ENCODE peak calls at places on chromosome 17, in four cellular contexts. E is K562, P is SK-N-SH, F is HCT116. A is an unnamed sample.

GRCh38 chr17:2564876-2565275 is 28.6 kb upstream of the PAFAH1B1 start:
- DNase-seq in E (no peak), F (peak; percentile 21), P (no peak), A (no peak)

GRCh38 chr17:59504821-59505220 is 60.6 kb upstream of the DHX40 start:
- DNase-seq in F (no peak), E (no peak), P (no peak), A (no peak)

GRCh38 chr17:19003966-19004600 is 481 bp downstream of the FAM83G start:
- DNase-seq in P (peak; percentile 54), E (peak; percentile 65), F (no peak), A (no peak)

GRCh38 chr17:79090503-79091372 is 16.1 kb downstream of the ENGASE start:
- DNase-seq in P (no peak), F (no peak), E (no peak), A (no peak)

GRCh38 chr17:57442914-57443571 is 186.7 kb downstream of the MSI2 start:
- DNase-seq in F (no peak), P (no peak), E (no peak), A (no peak)

GRCh38 chr17:7864995-7865650 is 7.3 kb downstream of the CYB5D1 start:
- DNase-seq in P (no peak), E (no peak), F (no peak), A (no peak)

GRCh38 chr17:8953152-8953885 is 12.2 kb downstream of the PIK3R5 start:
- DNase-seq in P (no peak), F (no peak), E (no peak), A (no peak)

GRCh38 chr17:82489117-82489516 is 30.4 kb upstream of the FOXK2 start:
- DNase-seq in F (no peak), P (no peak), E (no peak), A (no peak)

GRCh38 chr17:65553646-65554567 is 7.5 kb downstream of the AXIN2 start:
- DNase-seq in E (no peak), F (no peak), P (peak; percentile 61), A (no peak)

GRCh38 chr17:38789185-38789584 is 10.2 kb downstream of the PIP4K2B start:
- DNase-seq in P (peak; percentile 75), E (no peak), F (no peak), A (no peak)

GRCh38 chr17:56786989-56787482 is 46.7 kb downstream of the C17orf67 start:
- DNase-seq in F (peak; percentile 90), P (no peak), E (no peak), A (no peak)

GRCh38 chr17:61479493-61480413 is 27.5 kb downstream of the TBX4 start:
- DNase-seq in F (no peak), E (no peak), P (no peak), A (no peak)

GRCh38 chr17:77735341-77736206 is 222.9 kb upstream of the TNRC6C start:
- DNase-seq in F (no peak), P (peak; percentile 82), E (peak; percentile 77), A (peak; percentile 35)

GRCh38 chr17:10141436-10141835 is 57.0 kb downstream of the GAS7 start:
- DNase-seq in F (no peak), P (no peak), E (no peak), A (no peak)

GRCh38 chr17:10135539-10136257 is 62.7 kb downstream of the GAS7 start:
- DNase-seq in F (no peak), E (no peak), P (no peak), A (no peak)

GRCh38 chr17:10130733-10131132 is 67.7 kb downstream of the GAS7 start:
- DNase-seq in E (no peak), F (no peak), P (no peak), A (no peak)

GRCh38 chr17:10139560-10139959 is 58.8 kb downstream of the GAS7 start:
- DNase-seq in E (no peak), P (no peak), F (no peak), A (no peak)

GRCh38 chr17:10136258-10136981 is 62.0 kb downstream of the GAS7 start:
- DNase-seq in E (no peak), F (no peak), P (no peak), A (no peak)
- TF ChIP-seq JUND in E (no peak), F (no peak), P (no peak), A (no peak)

DNA sequence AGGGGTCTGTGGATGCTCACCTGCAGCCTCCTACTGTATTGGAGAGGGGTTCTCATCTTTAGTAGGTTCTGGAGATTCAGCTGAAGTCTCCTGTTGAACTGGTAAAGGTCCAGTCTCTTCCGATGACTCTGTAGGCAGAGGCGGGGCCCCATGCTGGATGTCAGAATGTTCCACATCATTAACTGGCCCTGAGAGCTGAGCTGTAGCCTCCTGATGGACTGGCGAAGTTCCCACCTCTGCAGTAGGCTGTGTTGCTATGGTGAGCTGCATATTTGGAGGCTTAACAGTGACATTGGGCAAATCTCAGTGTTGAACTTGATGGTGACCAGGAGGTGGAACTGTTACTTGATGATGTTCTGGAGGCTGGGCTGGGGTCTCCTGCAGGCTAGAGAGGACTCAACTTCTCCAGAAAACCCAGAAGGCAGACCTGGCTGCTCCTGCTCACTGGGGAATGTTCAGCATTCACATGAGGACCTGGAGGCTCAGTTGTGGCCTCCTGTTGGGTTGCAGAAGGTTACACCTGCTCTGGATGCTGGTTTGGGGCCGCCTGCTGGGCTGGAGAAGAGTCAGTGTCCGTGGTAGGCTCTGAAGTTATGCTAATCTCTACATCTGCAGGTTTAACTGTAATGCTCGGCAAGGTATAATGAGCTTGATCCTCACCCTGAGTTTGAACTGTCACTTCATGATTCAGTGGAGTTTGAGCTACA is 23.9 kb downstream of the RDM1 start:
- DNase-seq in F (no peak), E (no peak), P (no peak), A (no peak)
- TF ChIP-seq JUND in F (no peak), E (no peak), P (no peak), A (no peak)

DNA sequence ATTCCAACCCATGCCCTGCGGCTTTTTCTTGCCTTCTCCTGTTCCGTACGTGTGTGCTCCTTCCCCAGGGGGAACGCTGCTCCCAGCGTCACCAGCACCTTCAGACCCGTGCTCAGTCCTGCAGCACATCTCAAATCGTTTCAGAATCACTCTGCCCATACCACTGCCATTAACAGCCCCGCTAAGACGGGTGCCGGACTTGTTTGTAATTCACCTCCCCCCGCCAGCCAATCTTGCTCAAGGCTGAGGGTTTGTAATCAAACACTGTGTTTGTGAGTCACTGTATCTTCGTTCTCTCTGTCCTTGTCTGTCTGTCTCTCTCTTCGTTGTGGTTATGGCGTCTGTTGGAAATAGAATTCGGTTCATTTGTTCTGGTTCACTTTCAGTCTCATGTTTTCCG is 17.3 kb downstream of the CARD14 start:
- DNase-seq in E (no peak), P (no peak), F (no peak), A (no peak)
- TF ChIP-seq JUND in E (no peak), P (no peak), F (no peak), A (no peak)

DNA sequence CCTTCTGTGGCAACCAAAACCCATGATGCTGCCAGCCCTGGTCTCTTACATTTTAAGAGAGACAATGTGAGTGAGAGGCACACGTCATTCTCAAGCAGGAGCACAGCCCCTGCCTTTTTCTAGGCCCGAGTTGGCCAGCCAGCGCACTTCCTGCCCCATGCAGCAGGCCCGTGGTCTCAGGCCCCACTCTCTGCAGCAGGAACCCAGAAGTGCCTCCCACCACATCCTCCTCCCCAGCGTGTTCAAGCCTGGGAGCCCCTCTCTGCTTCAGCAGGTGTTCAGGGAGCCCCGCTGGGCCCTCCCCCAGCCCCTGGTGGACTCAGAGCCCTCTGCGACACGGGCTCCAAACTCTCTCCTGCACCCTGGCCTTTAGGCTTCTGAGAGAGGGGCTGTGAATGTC is 30.5 kb downstream of the ITGAE start:
- DNase-seq in P (no peak), E (no peak), F (no peak), A (no peak)
- TF ChIP-seq JUND in P (no peak), E (no peak), F (no peak), A (no peak)

GRCh38 chr17:46984892-46985291 is 5.8 kb upstream of the RPRML start:
- DNase-seq in F (no peak), E (no peak), P (no peak), A (peak; percentile 33)
- TF ChIP-seq JUND in F (no peak), E (no peak), P (no peak), A (no peak)

GRCh38 chr17:48576479-48577309 is 1.5 kb downstream of the HOXB4 start:
- DNase-seq in E (peak; percentile 63), P (no peak), F (no peak), A (peak; percentile 72)
- TF ChIP-seq JUND in E (no peak), P (no peak), F (no peak), A (no peak)

GRCh38 chr17:10744509-10745000 is 14.7 kb upstream of the TMEM220 start:
- DNase-seq in P (peak; percentile 39), F (no peak), E (no peak), A (no peak)

GRCh38 chr17:10745231-10745630 is 15.4 kb upstream of the TMEM220 start:
- DNase-seq in F (no peak), E (no peak), P (no peak), A (no peak)

GRCh38 chr17:10751569-10751968 is 21.7 kb upstream of the TMEM220 start:
- DNase-seq in P (peak; percentile 36), F (no peak), E (no peak), A (no peak)

GRCh38 chr17:10750210-10750609 is 20.4 kb upstream of the TMEM220 start:
- DNase-seq in F (no peak), P (no peak), E (no peak), A (no peak)

GRCh38 chr17:10748475-10749110 is 18.8 kb upstream of the TMEM220 start:
- DNase-seq in F (no peak), P (peak; percentile 50), E (no peak), A (no peak)
- TF ChIP-seq JUND in F (no peak), P (no peak), E (no peak), A (no peak)

DNA sequence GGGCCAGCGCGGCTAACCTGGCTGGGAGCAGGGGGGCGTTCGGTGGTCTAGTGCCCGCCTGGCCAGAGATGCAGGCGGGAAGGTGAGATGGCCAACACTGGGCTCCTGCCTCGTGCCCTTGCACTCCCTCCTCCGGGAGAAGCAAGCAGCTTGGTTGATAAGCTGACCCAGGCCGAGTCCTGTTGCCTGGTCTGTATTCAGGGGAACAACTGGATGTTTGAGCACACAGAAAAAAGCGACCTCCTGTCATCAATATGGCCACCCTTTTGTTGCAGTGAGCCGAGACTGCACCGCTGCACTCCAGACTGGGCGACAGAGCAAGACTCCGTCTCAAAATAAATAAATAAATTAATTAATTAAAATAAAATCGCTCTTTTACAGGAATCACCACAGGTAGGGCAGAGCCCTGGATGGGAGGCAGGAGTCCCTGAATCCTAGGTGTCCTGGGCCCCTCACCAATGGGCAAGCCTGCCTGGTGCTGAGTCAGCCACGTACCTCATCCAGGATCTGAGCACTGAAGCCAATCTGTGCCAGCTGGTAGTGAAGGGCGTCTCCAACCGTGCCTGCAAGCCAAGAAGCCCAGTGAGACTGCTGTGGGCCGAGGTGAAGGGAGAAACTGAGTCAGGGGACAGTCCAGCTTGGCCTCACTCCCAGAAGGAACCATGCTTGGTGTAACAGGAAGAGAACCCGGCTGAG is 31.8 kb downstream of the HASPIN start:
- DNase-seq in P (no peak), E (no peak), F (no peak), A (no peak)
- TF ChIP-seq JUND in P (no peak), E (no peak), F (no peak), A (no peak)

GRCh38 chr17:81397314-81398169 is 2.3 kb downstream of the BAHCC1 start:
- DNase-seq in E (no peak), F (no peak), P (peak; percentile 88), A (peak; percentile 85)
- TF ChIP-seq JUND in E (no peak), F (no peak), P (no peak), A (no peak)

GRCh38 chr17:10652984-10653680 is 4.0 kb downstream of the MYH3 start:
- DNase-seq in E (no peak), F (no peak), P (no peak), A (no peak)
- TF ChIP-seq JUND in E (no peak), F (no peak), P (no peak), A (no peak)